ENCODE peak calls at places on chromosomes 6 and 20, in seven cellular contexts. One of them, this sample, is unnamed. For H3K27me3, the result is how much of the 10 kb centered on the place peaks cover.

GRCh38 chr20:8131598-8132014 is 460 bp upstream of the PLCB1 start:
- DNase-seq in H1: no peak
- DNase-seq in body of pancreas: no peak
- DNase-seq in CD4-positive, alpha-beta T cell: no peak
- DNase-seq in tibial nerve: no peak
- DNase-seq in GM12878: no peak
- DNase-seq in mammary epithelial cell: no peak
- DNase-seq in this sample: no peak

GRCh38 chr20:16293590-16293989 is 279.7 kb downstream of the KIF16B start:
- DNase-seq in H1: no peak
- DNase-seq in GM12878: no peak
- DNase-seq in mammary epithelial cell: peak
- DNase-seq in tibial nerve: no peak
- DNase-seq in body of pancreas: no peak
- DNase-seq in CD4-positive, alpha-beta T cell: no peak
- DNase-seq in this sample: no peak

GRCh38 chr6:2970034-2970685 is 1.2 kb downstream of the SERPINB6 start:
- DNase-seq in H1: no peak
- DNase-seq in mammary epithelial cell: no peak
- DNase-seq in GM12878: no peak
- DNase-seq in body of pancreas: no peak
- DNase-seq in tibial nerve: no peak
- DNase-seq in CD4-positive, alpha-beta T cell: no peak
- DNase-seq in this sample: no peak

GRCh38 chr20:8154636-8155035 is 22.6 kb downstream of the PLCB1 start:
- DNase-seq in tibial nerve: no peak
- DNase-seq in H1: no peak
- DNase-seq in GM12878: no peak
- DNase-seq in body of pancreas: no peak
- DNase-seq in CD4-positive, alpha-beta T cell: no peak
- DNase-seq in mammary epithelial cell: no peak
- DNase-seq in this sample: no peak

GRCh38 chr20:24994470-24995368 is 2.2 kb upstream of the APMAP start:
- DNase-seq in mammary epithelial cell: peak
- DNase-seq in GM12878: peak
- DNase-seq in H1: peak
- DNase-seq in CD4-positive, alpha-beta T cell: peak
- DNase-seq in body of pancreas: peak
- DNase-seq in tibial nerve: peak
- DNase-seq in this sample: peak

GRCh38 chr6:1475169-1475568 is 85.8 kb downstream of the FOXF2 start:
- DNase-seq in mammary epithelial cell: no peak
- DNase-seq in GM12878: no peak
- DNase-seq in H1: no peak
- DNase-seq in CD4-positive, alpha-beta T cell: no peak
- DNase-seq in tibial nerve: no peak
- DNase-seq in body of pancreas: no peak
- DNase-seq in this sample: no peak

GRCh38 chr6:92521553-92521952 is 897.8 kb downstream of the EPHA7 start:
- DNase-seq in CD4-positive, alpha-beta T cell: no peak
- DNase-seq in tibial nerve: no peak
- DNase-seq in GM12878: no peak
- DNase-seq in H1: no peak
- DNase-seq in body of pancreas: no peak
- DNase-seq in mammary epithelial cell: no peak
- DNase-seq in this sample: no peak

GRCh38 chr6:17101422-17102257 is at the start of gene STMND1:
- DNase-seq in GM12878: no peak
- DNase-seq in body of pancreas: peak
- DNase-seq in tibial nerve: peak
- DNase-seq in mammary epithelial cell: peak
- DNase-seq in H1: no peak
- DNase-seq in CD4-positive, alpha-beta T cell: no peak
- DNase-seq in this sample: no peak

GRCh38 chr6:36358235-36358915 is 21.7 kb upstream of the BNIP5 start:
- DNase-seq in CD4-positive, alpha-beta T cell: no peak
- DNase-seq in GM12878: peak
- DNase-seq in tibial nerve: no peak
- DNase-seq in mammary epithelial cell: no peak
- DNase-seq in body of pancreas: peak
- DNase-seq in H1: no peak
- DNase-seq in this sample: no peak

GRCh38 chr6:13810688-13811446 is 3.5 kb downstream of the MCUR1 start:
- DNase-seq in mammary epithelial cell: no peak
- DNase-seq in CD4-positive, alpha-beta T cell: no peak
- DNase-seq in GM12878: no peak
- DNase-seq in body of pancreas: no peak
- DNase-seq in H1: no peak
- DNase-seq in tibial nerve: no peak
- DNase-seq in this sample: no peak

DNA sequence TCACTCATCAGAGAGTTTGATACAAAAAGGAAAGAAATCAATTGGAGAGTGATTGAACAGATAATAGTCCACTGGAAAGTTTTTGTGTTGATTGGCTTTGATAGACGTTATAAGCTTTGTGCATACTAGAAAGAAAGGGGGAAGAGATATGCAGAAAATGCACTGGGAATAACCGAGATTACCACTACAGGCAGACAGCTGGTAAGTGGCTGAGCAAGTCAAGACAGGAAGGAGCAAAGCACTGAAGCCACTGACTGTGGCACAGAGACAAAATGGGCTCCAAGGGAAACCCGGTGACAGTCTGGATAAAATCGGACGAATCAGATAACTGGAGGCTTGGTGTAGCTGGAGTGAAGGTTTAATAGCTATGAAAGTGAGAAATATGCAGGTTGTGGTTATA is 209.0 kb downstream of the SIM1 start:
- DNase-seq in GM12878: no peak
- DNase-seq in tibial nerve: no peak
- DNase-seq in CD4-positive, alpha-beta T cell: no peak
- DNase-seq in mammary epithelial cell: peak
- DNase-seq in H1: no peak
- DNase-seq in body of pancreas: no peak
- DNase-seq in this sample: no peak
- H3K27ac ChIP-seq in GM12878: no peak
- H3K27ac ChIP-seq in tibial nerve: no peak
- H3K27ac ChIP-seq in CD4-positive, alpha-beta T cell: no peak
- H3K27ac ChIP-seq in mammary epithelial cell: no peak
- H3K27ac ChIP-seq in H1: no peak
- H3K27ac ChIP-seq in body of pancreas: no peak
- H3K27ac ChIP-seq in this sample: no peak

DNA sequence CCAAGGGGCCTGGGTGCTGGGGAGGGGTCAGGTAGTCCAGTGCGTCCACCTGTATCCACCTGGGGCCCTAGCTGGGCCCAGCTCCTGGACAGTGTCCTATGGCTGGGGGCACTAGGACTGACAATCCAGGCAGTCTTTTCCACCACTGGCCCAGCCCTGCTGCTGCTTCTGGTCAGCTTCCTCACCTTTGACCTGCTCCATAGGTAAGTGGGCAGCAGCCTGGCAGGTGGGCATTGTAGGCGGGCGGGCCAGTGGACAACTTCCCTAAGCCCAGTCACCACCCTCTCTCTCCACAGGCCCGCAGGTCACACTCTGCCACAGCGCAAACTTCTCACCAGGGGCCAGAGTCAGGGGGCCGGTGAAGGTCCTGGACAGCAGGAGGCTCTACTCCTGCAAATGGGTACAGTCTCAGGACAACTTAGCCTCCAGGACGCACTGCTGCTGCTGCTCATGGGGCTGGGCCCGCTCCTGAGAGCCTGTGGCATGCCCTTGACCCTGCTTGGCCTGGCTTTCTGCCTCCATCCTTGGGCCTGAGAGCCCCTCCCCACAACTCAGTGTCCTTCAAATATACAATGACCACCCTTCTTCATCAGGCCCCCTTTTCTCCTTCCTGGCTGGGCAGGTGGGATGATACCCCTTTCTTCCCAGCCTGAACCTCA is 584 bp downstream of the C20orf141 start:
- DNase-seq in GM12878: no peak
- DNase-seq in tibial nerve: no peak
- DNase-seq in H1: no peak
- DNase-seq in CD4-positive, alpha-beta T cell: no peak
- DNase-seq in body of pancreas: no peak
- DNase-seq in mammary epithelial cell: no peak
- DNase-seq in this sample: no peak
- H3K27me3 ChIP-seq in GM12878: under half
- H3K27me3 ChIP-seq in tibial nerve: under half
- H3K27me3 ChIP-seq in H1: under half
- H3K27me3 ChIP-seq in CD4-positive, alpha-beta T cell: under half
- H3K27me3 ChIP-seq in body of pancreas: under half
- H3K27me3 ChIP-seq in mammary epithelial cell: under half
- H3K27me3 ChIP-seq in this sample: under half

GRCh38 chr20:47681977-47682812 is 103.1 kb downstream of the SULF2 start:
- DNase-seq in GM12878: no peak
- DNase-seq in H1: no peak
- DNase-seq in body of pancreas: peak
- DNase-seq in CD4-positive, alpha-beta T cell: no peak
- DNase-seq in tibial nerve: peak
- DNase-seq in mammary epithelial cell: no peak
- DNase-seq in this sample: no peak
- H3K27ac ChIP-seq in GM12878: no peak
- H3K27ac ChIP-seq in H1: no peak
- H3K27ac ChIP-seq in body of pancreas: no peak
- H3K27ac ChIP-seq in CD4-positive, alpha-beta T cell: no peak
- H3K27ac ChIP-seq in tibial nerve: peak
- H3K27ac ChIP-seq in mammary epithelial cell: no peak
- H3K27ac ChIP-seq in this sample: no peak

GRCh38 chr20:63033635-63034510 is 27.1 kb upstream of the BHLHE23 start:
- DNase-seq in GM12878: no peak
- DNase-seq in body of pancreas: no peak
- DNase-seq in H1: no peak
- DNase-seq in tibial nerve: no peak
- DNase-seq in mammary epithelial cell: no peak
- DNase-seq in CD4-positive, alpha-beta T cell: no peak
- DNase-seq in this sample: no peak
- H3K27me3 ChIP-seq in GM12878: under half
- H3K27me3 ChIP-seq in body of pancreas: under half
- H3K27me3 ChIP-seq in H1: under half
- H3K27me3 ChIP-seq in tibial nerve: under half
- H3K27me3 ChIP-seq in mammary epithelial cell: under half
- H3K27me3 ChIP-seq in CD4-positive, alpha-beta T cell: under half
- H3K27me3 ChIP-seq in this sample: under half

GRCh38 chr6:154930490-154930889 is 64.6 kb upstream of the TIAM2 start:
- DNase-seq in tibial nerve: no peak
- DNase-seq in body of pancreas: no peak
- DNase-seq in H1: no peak
- DNase-seq in GM12878: no peak
- DNase-seq in mammary epithelial cell: no peak
- DNase-seq in CD4-positive, alpha-beta T cell: no peak
- DNase-seq in this sample: no peak

GRCh38 chr6:154926366-154926765 is 68.7 kb upstream of the TIAM2 start:
- DNase-seq in H1: no peak
- DNase-seq in tibial nerve: no peak
- DNase-seq in GM12878: no peak
- DNase-seq in mammary epithelial cell: no peak
- DNase-seq in body of pancreas: no peak
- DNase-seq in CD4-positive, alpha-beta T cell: no peak
- DNase-seq in this sample: no peak

GRCh38 chr6:154931741-154932424 is 63.2 kb upstream of the TIAM2 start:
- DNase-seq in tibial nerve: no peak
- DNase-seq in GM12878: no peak
- DNase-seq in body of pancreas: no peak
- DNase-seq in mammary epithelial cell: no peak
- DNase-seq in CD4-positive, alpha-beta T cell: no peak
- DNase-seq in H1: no peak
- DNase-seq in this sample: no peak

GRCh38 chr6:154925130-154925529 is 70.0 kb upstream of the TIAM2 start:
- DNase-seq in CD4-positive, alpha-beta T cell: no peak
- DNase-seq in mammary epithelial cell: no peak
- DNase-seq in GM12878: no peak
- DNase-seq in H1: no peak
- DNase-seq in body of pancreas: no peak
- DNase-seq in tibial nerve: no peak
- DNase-seq in this sample: no peak

DNA sequence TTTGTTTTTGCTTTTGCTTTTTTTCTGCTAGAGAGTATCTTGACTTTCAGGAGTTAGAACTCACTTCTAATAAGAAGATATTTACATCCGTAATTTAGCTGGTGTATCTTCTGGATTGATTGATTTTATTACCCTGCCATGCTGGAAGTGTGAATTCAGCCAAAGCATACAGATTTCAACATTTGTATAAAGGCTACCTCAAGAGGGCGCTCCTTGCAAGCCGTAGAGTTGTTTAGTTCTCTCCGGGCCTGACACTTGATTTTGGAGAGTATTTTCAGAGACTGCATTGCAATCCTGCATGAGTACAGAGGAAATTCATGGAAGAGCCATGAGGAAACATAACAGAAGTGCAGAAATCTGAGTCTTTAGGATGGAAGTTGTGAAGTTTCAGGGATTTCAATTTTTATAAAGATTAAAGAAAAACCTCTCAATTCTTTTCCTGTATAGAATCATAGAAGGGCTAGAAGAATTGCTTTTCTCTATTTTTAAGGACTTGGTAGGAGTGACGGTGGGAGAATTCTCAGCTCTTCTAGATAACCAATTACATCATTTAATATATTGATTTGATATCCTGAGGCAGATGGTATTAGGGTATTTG is 66.7 kb upstream of the TIAM2 start:
- DNase-seq in tibial nerve: peak
- DNase-seq in CD4-positive, alpha-beta T cell: peak
- DNase-seq in body of pancreas: peak
- DNase-seq in H1: no peak
- DNase-seq in GM12878: peak
- DNase-seq in mammary epithelial cell: peak
- DNase-seq in this sample: peak
- H3K27ac ChIP-seq in tibial nerve: no peak
- H3K27ac ChIP-seq in CD4-positive, alpha-beta T cell: no peak
- H3K27ac ChIP-seq in body of pancreas: no peak
- H3K27ac ChIP-seq in H1: no peak
- H3K27ac ChIP-seq in GM12878: no peak
- H3K27ac ChIP-seq in mammary epithelial cell: no peak
- H3K27ac ChIP-seq in this sample: no peak

GRCh38 chr6:133241901-133242760 is 974 bp downstream of the EYA4 start:
- DNase-seq in body of pancreas: no peak
- DNase-seq in mammary epithelial cell: peak
- DNase-seq in H1: no peak
- DNase-seq in CD4-positive, alpha-beta T cell: no peak
- DNase-seq in tibial nerve: peak
- DNase-seq in GM12878: no peak
- DNase-seq in this sample: no peak
- H3K27me3 ChIP-seq in body of pancreas: under half
- H3K27me3 ChIP-seq in mammary epithelial cell: under half
- H3K27me3 ChIP-seq in H1: half or more
- H3K27me3 ChIP-seq in CD4-positive, alpha-beta T cell: half or more
- H3K27me3 ChIP-seq in tibial nerve: under half
- H3K27me3 ChIP-seq in GM12878: under half
- H3K27me3 ChIP-seq in this sample: under half

This sample was measured in iPS DF 6.9.